ENCODE peak calls at places on chromosomes 4 and X, in eight cellular contexts. K, Q, E, J, C, M, T and S are unnamed samples.

GRCh38 chr4:125736057-125736456 is 421.3 kb downstream of the FAT4 start:
- DNase-seq in K (no peak), Q (peak; percentile 44), E (no peak), J (peak; percentile 67), C (peak; percentile 4), M (no peak), T (peak; percentile 67), S (peak; percentile 75)

GRCh38 chrX:3589474-3589873 is 124.0 kb downstream of the PRKX start:
- DNase-seq in K (no peak), Q (no peak), E (no peak), J (no peak), C (no peak), M (no peak), T (no peak), S (no peak)

GRCh38 chrX:80765226-80765625 is 44.5 kb downstream of the BRWD3 start:
- DNase-seq in K (no peak), Q (peak; percentile 83), E (no peak), J (peak; percentile 5), C (no peak), M (no peak), T (no peak), S (peak; percentile 64)

GRCh38 chr4:25129926-25130325 is 30.3 kb downstream of the SEPSECS start:
- DNase-seq in K (no peak), Q (no peak), E (no peak), J (no peak), C (no peak), M (no peak), T (no peak), S (no peak)

GRCh38 chr4:26273308-26273980 is 47.4 kb upstream of the RBPJ start:
- DNase-seq in K (peak; percentile 41), Q (no peak), E (no peak), J (peak; percentile 25), C (no peak), M (no peak), T (no peak), S (no peak)

GRCh38 chrX:148507413-148507812 is 7.0 kb downstream of the AFF2 start:
- DNase-seq in K (no peak), Q (no peak), E (no peak), J (no peak), C (no peak), M (no peak), T (no peak), S (no peak)

GRCh38 chrX:66676413-66676812 is 37.5 kb upstream of the EDA2R start:
- DNase-seq in K (no peak), Q (no peak), E (no peak), J (no peak), C (no peak), M (no peak), T (no peak), S (peak; percentile 70)

GRCh38 chrX:138765061-138765460 is 53.5 kb upstream of the FGF13 start:
- DNase-seq in K (no peak), Q (peak; percentile 41), E (no peak), J (no peak), C (no peak), M (no peak), T (no peak), S (peak; percentile 80)

GRCh38 chrX:100413231-100413630 is 3.2 kb upstream of the PCDH19 start:
- DNase-seq in K (peak; percentile 78), Q (peak; percentile 69), E (peak; percentile 68), J (peak; percentile 80), C (peak; percentile 63), M (peak; percentile 38), T (peak; percentile 87), S (peak; percentile 77)

GRCh38 chrX:118839334-118839958 is 15.8 kb downstream of the ZCCHC12 start:
- DNase-seq in K (peak; percentile 80), Q (peak; percentile 63), E (no peak), J (peak; percentile 83), C (peak; percentile 90), M (no peak), T (peak; percentile 39), S (peak; percentile 62)

GRCh38 chrX:154542723-154543424 is 3.8 kb downstream of the G6PD start:
- DNase-seq in K (no peak), Q (no peak), E (no peak), J (no peak), C (no peak), M (no peak), T (no peak), S (no peak)

GRCh38 chrX:154541589-154541895 is 5.1 kb downstream of the G6PD start:
- DNase-seq in K (no peak), Q (no peak), E (no peak), J (no peak), C (no peak), M (no peak), T (no peak), S (no peak)

GRCh38 chrX:154541896-154542722 is 4.5 kb downstream of the G6PD start:
- DNase-seq in K (peak; percentile 68), Q (peak; percentile 96), E (no peak), J (no peak), C (no peak), M (no peak), T (peak; percentile 51), S (peak; percentile 79)

GRCh38 chrX:154539077-154539476 is 7.6 kb downstream of the G6PD start:
- DNase-seq in K (no peak), Q (no peak), E (no peak), J (no peak), C (peak; percentile 57), M (no peak), T (peak; percentile 30), S (no peak)

GRCh38 chrX:154540897-154541535 is 5.6 kb downstream of the G6PD start:
- DNase-seq in K (peak; percentile 64), Q (peak; percentile 96), E (no peak), J (no peak), C (no peak), M (no peak), T (no peak), S (no peak)
- H3K79me2 ChIP-seq in K (no peaks in the 10 kb centered on the region), Q (peaks cover 69% of the 10 kb centered on the region), E (peaks cover 3% of the 10 kb centered on the region), J (peaks cover 2% of the 10 kb centered on the region), C (peaks cover 39% of the 10 kb centered on the region), M (peaks cover 3% of the 10 kb centered on the region), T (peaks cover 9% of the 10 kb centered on the region), S (peaks cover 29% of the 10 kb centered on the region)

DNA sequence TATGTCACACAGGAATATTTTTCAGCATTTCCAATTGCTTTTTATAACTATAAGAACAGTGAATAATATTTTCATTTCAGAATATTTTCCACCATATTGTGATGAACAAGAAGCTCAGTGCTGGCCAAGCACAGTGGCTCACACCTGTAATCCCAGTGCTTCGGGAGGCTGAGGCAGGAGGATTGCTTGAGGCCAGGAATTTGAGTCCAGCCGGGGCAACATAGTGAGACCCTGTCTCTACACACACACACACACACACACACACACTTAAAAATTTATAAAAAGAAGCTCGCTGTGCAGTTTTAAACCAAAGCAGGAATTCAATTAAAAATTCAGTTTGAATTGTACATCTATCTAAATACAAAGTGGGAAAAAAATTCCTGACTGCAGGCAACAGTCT is 3.2 kb downstream of the ZFYVE28 start:
- DNase-seq in K (no peak), Q (no peak), E (no peak), J (no peak), C (no peak), M (no peak), T (no peak), S (no peak)
- H3K9me2 ChIP-seq in K (no peaks in the 10 kb centered on the region), Q (no peaks in the 10 kb centered on the region), E (no peaks in the 10 kb centered on the region), J (no peaks in the 10 kb centered on the region), C (no peaks in the 10 kb centered on the region), M (no peaks in the 10 kb centered on the region), T (no peaks in the 10 kb centered on the region), S (no peaks in the 10 kb centered on the region)

GRCh38 chr4:24010573-24010972 is 120.7 kb upstream of the PPARGC1A start:
- DNase-seq in K (no peak), Q (no peak), E (no peak), J (no peak), C (no peak), M (no peak), T (no peak), S (no peak)

GRCh38 chr4:24010994-24011393 is 121.1 kb upstream of the PPARGC1A start:
- DNase-seq in K (no peak), Q (no peak), E (no peak), J (peak; percentile 51), C (no peak), M (no peak), T (no peak), S (no peak)

GRCh38 chr4:24003926-24004325 is 114.1 kb upstream of the PPARGC1A start:
- DNase-seq in K (no peak), Q (no peak), E (no peak), J (no peak), C (no peak), M (no peak), T (no peak), S (peak; percentile 10)

GRCh38 chr4:24006269-24006668 is 116.4 kb upstream of the PPARGC1A start:
- DNase-seq in K (no peak), Q (no peak), E (no peak), J (no peak), C (no peak), M (no peak), T (no peak), S (no peak)

GRCh38 chr4:24007740-24008348 is 118.0 kb upstream of the PPARGC1A start:
- DNase-seq in K (peak; percentile 30), Q (no peak), E (no peak), J (no peak), C (no peak), M (no peak), T (no peak), S (no peak)
- H3K79me2 ChIP-seq in K (no peaks in the 10 kb centered on the region), Q (no peaks in the 10 kb centered on the region), E (no peaks in the 10 kb centered on the region), J (no peaks in the 10 kb centered on the region), C (no peaks in the 10 kb centered on the region), M (no peaks in the 10 kb centered on the region), T (no peaks in the 10 kb centered on the region), S (no peaks in the 10 kb centered on the region)

DNA sequence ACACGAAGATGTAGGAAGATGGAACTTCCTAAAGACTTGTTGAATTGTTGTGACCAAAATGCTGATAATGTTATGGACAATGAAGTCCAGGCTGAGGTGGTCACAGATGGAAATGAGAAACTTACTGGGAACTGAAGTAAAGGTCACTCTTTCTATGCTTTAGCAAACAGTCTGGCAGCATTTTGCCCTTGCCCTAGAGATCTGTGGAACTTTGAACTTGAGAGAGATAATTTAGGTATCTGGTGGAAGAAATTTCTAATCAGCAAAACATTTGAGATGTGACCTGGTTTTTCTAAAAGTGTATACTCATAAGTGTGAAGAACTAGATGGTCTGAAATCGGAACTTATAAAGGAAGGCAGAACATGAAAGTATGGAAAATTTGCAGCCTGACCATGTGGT is 1785.9 kb downstream of the PCDH7 start:
- DNase-seq in K (no peak), Q (no peak), E (no peak), J (no peak), C (no peak), M (no peak), T (no peak), S (no peak)
- H3K9me2 ChIP-seq in K (no peaks in the 10 kb centered on the region), Q (no peaks in the 10 kb centered on the region), E (no peaks in the 10 kb centered on the region), J (peaks cover 6% of the 10 kb centered on the region), C (no peaks in the 10 kb centered on the region), M (no peaks in the 10 kb centered on the region), T (no peaks in the 10 kb centered on the region), S (no peaks in the 10 kb centered on the region)

DNA sequence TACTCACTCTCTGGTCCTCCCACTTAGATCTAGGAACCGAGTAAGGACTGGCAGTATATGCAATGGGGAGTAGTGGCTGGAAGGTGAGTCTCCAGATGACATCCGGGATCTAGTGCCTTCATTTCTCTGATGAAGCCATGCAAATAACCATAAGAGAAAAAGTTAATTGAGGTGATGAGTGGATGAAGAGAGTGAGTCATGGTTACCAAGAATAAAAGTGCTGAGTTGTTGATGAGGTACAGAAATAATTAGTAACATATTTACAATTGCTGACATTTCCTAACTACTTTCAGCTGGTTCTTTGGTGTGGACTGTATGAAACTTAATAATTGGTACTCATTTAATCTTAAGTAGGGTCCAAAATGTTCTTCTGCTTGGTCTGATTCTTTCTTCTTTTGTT is 146.7 kb upstream of the PITX2 start:
- DNase-seq in K (no peak), Q (no peak), E (no peak), J (no peak), C (no peak), M (no peak), T (no peak), S (peak; percentile 34)
- H3K79me2 ChIP-seq in K (no peaks in the 10 kb centered on the region), Q (no peaks in the 10 kb centered on the region), E (no peaks in the 10 kb centered on the region), J (no peaks in the 10 kb centered on the region), C (no peaks in the 10 kb centered on the region), M (no peaks in the 10 kb centered on the region), T (no peaks in the 10 kb centered on the region), S (no peaks in the 10 kb centered on the region)